ENCODE peak calls at places on chromosomes 3 and 15, in ten cellular contexts. W, P, A, I, K, U, N, B, T and E are unnamed samples.
A peak's percentile ranks its signal among the peaks of the same experiment; 100 is the strongest.

GRCh38 chr3:65436580-65436979 is 602.1 kb downstream of the MAGI1 start:
- DNase-seq in W (no peak), P (no peak), A (peak; percentile 77), I (peak; percentile 56), K (peak; percentile 20), U (no peak), N (no peak), B (no peak), T (no peak), E (peak; percentile 49)

GRCh38 chr3:37163262-37164020 is 10.9 kb downstream of the LRRFIP2 start:
- DNase-seq in W (peak; percentile 94), P (peak; percentile 73), A (no peak), I (no peak), K (peak; percentile 62), U (peak; percentile 89), N (peak; percentile 65), B (peak; percentile 91), T (no peak), E (peak; percentile 93)

GRCh38 chr3:158101330-158102218 is 4.6 kb downstream of the SHOX2 start:
- DNase-seq in W (no peak), P (no peak), A (no peak), I (no peak), K (no peak), U (no peak), N (no peak), B (no peak), T (no peak), E (no peak)

GRCh38 chr3:58063424-58063823 is 55.2 kb downstream of the FLNB start:
- DNase-seq in W (no peak), P (peak; percentile 90), A (no peak), I (no peak), K (peak; percentile 83), U (no peak), N (no peak), B (peak; percentile 93), T (no peak), E (no peak)

GRCh38 chr15:43249699-43250203 is 17.0 kb downstream of the TGM5 start:
- DNase-seq in W (peak; percentile 61), P (peak; percentile 77), A (no peak), I (no peak), K (peak; percentile 52), U (peak; percentile 87), N (no peak), B (peak; percentile 97), T (no peak), E (peak; percentile 79)

GRCh38 chr3:130834476-130834875 is 59.4 kb upstream of the ATP2C1 start:
- DNase-seq in W (peak; percentile 8), P (peak; percentile 47), A (peak; percentile 14), I (peak; percentile 19), K (peak; percentile 49), U (no peak), N (no peak), B (peak; percentile 33), T (no peak), E (no peak)

GRCh38 chr3:197392961-197393360 is 94.5 kb upstream of the DLG1 start:
- DNase-seq in W (no peak), P (no peak), A (no peak), I (no peak), K (peak; percentile 42), U (no peak), N (no peak), B (peak; percentile 77), T (no peak), E (no peak)

GRCh38 chr3:126326629-126327028 is 30.6 kb downstream of the KLF15 start:
- DNase-seq in W (no peak), P (no peak), A (no peak), I (no peak), K (no peak), U (no peak), N (no peak), B (no peak), T (no peak), E (no peak)

GRCh38 chr3:151589311-151589710 is 128.4 kb upstream of the IGSF10 start:
- DNase-seq in W (no peak), P (peak; percentile 11), A (no peak), I (no peak), K (no peak), U (no peak), N (no peak), B (peak; percentile 24), T (no peak), E (no peak)

GRCh38 chr3:111998661-111999641 is at the start of gene TAGLN3:
- DNase-seq in W (no peak), P (peak; percentile 22), A (peak; percentile 62), I (peak; percentile 52), K (no peak), U (no peak), N (no peak), B (peak; percentile 58), T (no peak), E (peak; percentile 30)

GRCh38 chr15:96365781-96366525 is 35.5 kb downstream of the NR2F2 start:
- DNase-seq in W (no peak), P (no peak), A (no peak), I (no peak), K (no peak), U (no peak), N (no peak), B (no peak), T (no peak), E (peak; percentile 25)

GRCh38 chr3:148861277-148861869 is 3.7 kb upstream of the CPA3 start:
- DNase-seq in W (no peak), P (peak; percentile 56), A (no peak), I (peak; percentile 73), K (peak; percentile 74), U (no peak), N (no peak), B (peak; percentile 30), T (no peak), E (peak; percentile 50)

GRCh38 chr3:168620854-168621253 is 525.1 kb upstream of the GOLIM4 start:
- DNase-seq in W (no peak), P (peak; percentile 5), A (peak; percentile 48), I (peak; percentile 76), K (peak; percentile 28), U (no peak), N (no peak), B (peak; percentile 6), T (no peak), E (peak; percentile 31)

GRCh38 chr3:122415762-122416654 is at the start of gene WDR5B:
- DNase-seq in W (peak; percentile 97), P (peak; percentile 96), A (peak; percentile 97), I (peak; percentile 98), K (peak; percentile 98), U (peak; percentile 90), N (peak; percentile 99), B (peak; percentile 94), T (peak; percentile 98), E (peak; percentile 98)